ENCODE peak calls at places on chromosomes 5 and 9, in six cellular contexts. G is endothelial cell; U is GM12891; Z is neural crest cell; J is stimulated activated CD4-positive, alpha-beta T cell treated with anti-CD3 and anti-CD28 coated beads, Interleukin-4, amount 100 ng/mL, for 24 hours; H is cardiac muscle cell. F is an unnamed sample.

GRCh38 chr9:131815971-131816873 is 76.3 kb upstream of the RAPGEF1 start:
- DNase-seq in H (no peak), G (no peak), Z (no peak), J (no peak), U (no peak), F (no peak)

GRCh38 chr5:151020304-151021031 is at the start of gene GPX3:
- DNase-seq in G (peak; percentile 79), J (peak; percentile 33), U (peak; percentile 64), Z (peak; percentile 62), H (peak; percentile 95), F (peak; percentile 75)

GRCh38 chr5:53479656-53480473 is 564 bp upstream of the FST start:
- DNase-seq in H (peak; percentile 66), G (peak; percentile 48), U (peak; percentile 29), J (no peak), Z (peak; percentile 40), F (peak; percentile 58)

GRCh38 chr9:78215706-78216105 is 20.2 kb upstream of the CEP78 start:
- DNase-seq in H (no peak), U (no peak), Z (no peak), G (no peak), J (no peak), F (no peak)

GRCh38 chr5:60148356-60148755 is 254.8 kb upstream of the PDE4D start:
- DNase-seq in Z (no peak), J (no peak), G (no peak), H (no peak), U (no peak), F (no peak)

GRCh38 chr5:179260324-179261070 is 84.8 kb downstream of the ADAMTS2 start:
- DNase-seq in J (no peak), G (no peak), U (no peak), H (no peak), Z (no peak), F (no peak)

GRCh38 chr9:129900263-129901041 is 65.2 kb downstream of the USP20 start:
- DNase-seq in U (no peak), G (no peak), H (no peak), J (no peak), Z (no peak), F (no peak)

GRCh38 chr9:33106827-33107621 is 30.6 kb upstream of the SMU1 start:
- DNase-seq in J (no peak), H (no peak), U (no peak), G (no peak), Z (no peak), F (no peak)

GRCh38 chr5:95392593-95393182 is 1.5 kb downstream of the FAM81B start:
- DNase-seq in J (no peak), Z (no peak), G (peak; percentile 23), H (peak; percentile 14), U (no peak), F (no peak)

GRCh38 chr9:94593459-94594345 is at the start of gene FBP2:
- DNase-seq in Z (no peak), G (no peak), U (no peak), J (no peak), H (no peak), F (no peak)

GRCh38 chr9:109574061-109574882 is 76.2 kb upstream of the PTPN3 start:
- DNase-seq in U (no peak), Z (peak; percentile 49), G (peak; percentile 46), H (peak; percentile 84), J (peak; percentile 17), F (peak; percentile 48)

GRCh38 chr5:159440948-159441347 is 110.7 kb upstream of the IL12B start:
- DNase-seq in U (no peak), G (no peak), H (peak; percentile 25), J (no peak), Z (no peak), F (no peak)

GRCh38 chr5:68460147-68460760 is 244.7 kb downstream of the PIK3R1 start:
- DNase-seq in J (peak; percentile 64), Z (peak; percentile 20), H (peak; percentile 73), G (peak; percentile 51), U (peak; percentile 12), F (no peak)

GRCh38 chr9:125486576-125486975 is 220.4 kb downstream of the MAPKAP1 start:
- DNase-seq in G (no peak), Z (no peak), J (no peak), H (no peak), U (no peak), F (no peak)